ENCODE peak calls at places on chromosome 18, in ten cellular contexts. One of them, this sample, is unnamed.

GRCh38 chr18:23716516-23716915 is 27.3 kb downstream of the LAMA3 start:
- DNase-seq in EL: peak; percentile 87
- DNase-seq in CD8-positive, alpha-beta memory T cell: no peak
- DNase-seq in GM12864: no peak
- DNase-seq in GM06990: no peak
- DNase-seq in mammary epithelial cell: peak; percentile 76
- DNase-seq in WTC11: peak; percentile 30
- DNase-seq in activated CD8-positive, alpha-beta memory T cell treated with anti-CD3 and anti-CD28 coated beads, Interleukin-2, amount 50 U/mL, for 48 hours: no peak
- DNase-seq in left ventricle myocardium inferior: no peak
- DNase-seq in right atrium auricular region: no peak
- DNase-seq in this sample: no peak

GRCh38 chr18:48575658-48576453 is 37.0 kb downstream of the CTIF start:
- DNase-seq in mammary epithelial cell: no peak
- DNase-seq in EL: no peak
- DNase-seq in GM12864: no peak
- DNase-seq in WTC11: no peak
- DNase-seq in right atrium auricular region: no peak
- DNase-seq in GM06990: no peak
- DNase-seq in CD8-positive, alpha-beta memory T cell: no peak
- DNase-seq in activated CD8-positive, alpha-beta memory T cell treated with anti-CD3 and anti-CD28 coated beads, Interleukin-2, amount 50 U/mL, for 48 hours: no peak
- DNase-seq in left ventricle myocardium inferior: no peak
- DNase-seq in this sample: no peak

GRCh38 chr18:12393510-12393909 is 14.2 kb upstream of the PRELID3A start:
- DNase-seq in activated CD8-positive, alpha-beta memory T cell treated with anti-CD3 and anti-CD28 coated beads, Interleukin-2, amount 50 U/mL, for 48 hours: no peak
- DNase-seq in EL: no peak
- DNase-seq in GM12864: no peak
- DNase-seq in mammary epithelial cell: no peak
- DNase-seq in right atrium auricular region: no peak
- DNase-seq in CD8-positive, alpha-beta memory T cell: no peak
- DNase-seq in WTC11: no peak
- DNase-seq in left ventricle myocardium inferior: no peak
- DNase-seq in GM06990: no peak
- DNase-seq in this sample: no peak

GRCh38 chr18:31512203-31512764 is 14.3 kb downstream of the DSG2 start:
- DNase-seq in WTC11: no peak
- DNase-seq in left ventricle myocardium inferior: no peak
- DNase-seq in EL: no peak
- DNase-seq in activated CD8-positive, alpha-beta memory T cell treated with anti-CD3 and anti-CD28 coated beads, Interleukin-2, amount 50 U/mL, for 48 hours: no peak
- DNase-seq in CD8-positive, alpha-beta memory T cell: no peak
- DNase-seq in mammary epithelial cell: peak; percentile 91
- DNase-seq in right atrium auricular region: no peak
- DNase-seq in GM12864: no peak
- DNase-seq in GM06990: no peak
- DNase-seq in this sample: no peak

GRCh38 chr18:35728676-35729075 is 147.1 kb downstream of the GALNT1 start:
- DNase-seq in GM12864: no peak
- DNase-seq in GM06990: no peak
- DNase-seq in WTC11: no peak
- DNase-seq in mammary epithelial cell: peak; percentile 61
- DNase-seq in activated CD8-positive, alpha-beta memory T cell treated with anti-CD3 and anti-CD28 coated beads, Interleukin-2, amount 50 U/mL, for 48 hours: no peak
- DNase-seq in CD8-positive, alpha-beta memory T cell: no peak
- DNase-seq in EL: no peak
- DNase-seq in left ventricle myocardium inferior: no peak
- DNase-seq in right atrium auricular region: no peak
- DNase-seq in this sample: no peak

GRCh38 chr18:62596145-62597005 is 73.5 kb downstream of the ZCCHC2 start:
- DNase-seq in activated CD8-positive, alpha-beta memory T cell treated with anti-CD3 and anti-CD28 coated beads, Interleukin-2, amount 50 U/mL, for 48 hours: peak; percentile 53
- DNase-seq in GM12864: no peak
- DNase-seq in WTC11: peak; percentile 38
- DNase-seq in left ventricle myocardium inferior: peak; percentile 31
- DNase-seq in CD8-positive, alpha-beta memory T cell: no peak
- DNase-seq in mammary epithelial cell: peak; percentile 20
- DNase-seq in EL: peak; percentile 18
- DNase-seq in GM06990: no peak
- DNase-seq in right atrium auricular region: no peak
- DNase-seq in this sample: no peak

GRCh38 chr18:903703-904102 is 968 bp upstream of the ADCYAP1 start:
- DNase-seq in WTC11: peak; percentile 83
- DNase-seq in left ventricle myocardium inferior: peak; percentile 41
- DNase-seq in GM12864: no peak
- DNase-seq in activated CD8-positive, alpha-beta memory T cell treated with anti-CD3 and anti-CD28 coated beads, Interleukin-2, amount 50 U/mL, for 48 hours: peak; percentile 77
- DNase-seq in CD8-positive, alpha-beta memory T cell: no peak
- DNase-seq in mammary epithelial cell: peak; percentile 33
- DNase-seq in GM06990: no peak
- DNase-seq in right atrium auricular region: no peak
- DNase-seq in EL: peak; percentile 31
- DNase-seq in this sample: peak; percentile 80

GRCh38 chr18:35991696-35992095 is 19.2 kb downstream of the RMP24 start:
- DNase-seq in right atrium auricular region: no peak
- DNase-seq in activated CD8-positive, alpha-beta memory T cell treated with anti-CD3 and anti-CD28 coated beads, Interleukin-2, amount 50 U/mL, for 48 hours: no peak
- DNase-seq in GM12864: no peak
- DNase-seq in WTC11: no peak
- DNase-seq in GM06990: no peak
- DNase-seq in mammary epithelial cell: no peak
- DNase-seq in left ventricle myocardium inferior: no peak
- DNase-seq in CD8-positive, alpha-beta memory T cell: no peak
- DNase-seq in EL: no peak
- DNase-seq in this sample: no peak

GRCh38 chr18:48263913-48264506 is 145.2 kb downstream of the ZBTB7C start:
- DNase-seq in mammary epithelial cell: peak; percentile 95
- DNase-seq in CD8-positive, alpha-beta memory T cell: no peak
- DNase-seq in activated CD8-positive, alpha-beta memory T cell treated with anti-CD3 and anti-CD28 coated beads, Interleukin-2, amount 50 U/mL, for 48 hours: no peak
- DNase-seq in left ventricle myocardium inferior: no peak
- DNase-seq in GM12864: no peak
- DNase-seq in WTC11: no peak
- DNase-seq in GM06990: no peak
- DNase-seq in EL: no peak
- DNase-seq in right atrium auricular region: no peak
- DNase-seq in this sample: no peak

GRCh38 chr18:44637210-44638051 is 43.3 kb upstream of the SETBP1 start:
- DNase-seq in mammary epithelial cell: peak; percentile 86
- DNase-seq in WTC11: no peak
- DNase-seq in left ventricle myocardium inferior: no peak
- DNase-seq in GM12864: no peak
- DNase-seq in GM06990: peak; percentile 29
- DNase-seq in right atrium auricular region: no peak
- DNase-seq in EL: peak; percentile 57
- DNase-seq in activated CD8-positive, alpha-beta memory T cell treated with anti-CD3 and anti-CD28 coated beads, Interleukin-2, amount 50 U/mL, for 48 hours: no peak
- DNase-seq in CD8-positive, alpha-beta memory T cell: no peak
- DNase-seq in this sample: no peak

GRCh38 chr18:8706545-8706980 is 1.2 kb downstream of the MTCL1 start:
- DNase-seq in right atrium auricular region: no peak
- DNase-seq in mammary epithelial cell: no peak
- DNase-seq in EL: peak; percentile 35
- DNase-seq in GM06990: no peak
- DNase-seq in left ventricle myocardium inferior: no peak
- DNase-seq in GM12864: no peak
- DNase-seq in WTC11: peak; percentile 21
- DNase-seq in activated CD8-positive, alpha-beta memory T cell treated with anti-CD3 and anti-CD28 coated beads, Interleukin-2, amount 50 U/mL, for 48 hours: peak; percentile 59
- DNase-seq in CD8-positive, alpha-beta memory T cell: no peak
- DNase-seq in this sample: no peak

GRCh38 chr18:36593001-36593400 is 235.8 kb downstream of the TPGS2 start:
- DNase-seq in CD8-positive, alpha-beta memory T cell: no peak
- DNase-seq in GM06990: no peak
- DNase-seq in WTC11: no peak
- DNase-seq in EL: peak; percentile 31
- DNase-seq in GM12864: no peak
- DNase-seq in left ventricle myocardium inferior: no peak
- DNase-seq in activated CD8-positive, alpha-beta memory T cell treated with anti-CD3 and anti-CD28 coated beads, Interleukin-2, amount 50 U/mL, for 48 hours: no peak
- DNase-seq in mammary epithelial cell: peak; percentile 78
- DNase-seq in right atrium auricular region: peak; percentile 47
- DNase-seq in this sample: no peak

GRCh38 chr18:9688036-9688741 is 19.9 kb upstream of the RAB31 start:
- DNase-seq in left ventricle myocardium inferior: no peak
- DNase-seq in EL: no peak
- DNase-seq in mammary epithelial cell: peak; percentile 78
- DNase-seq in CD8-positive, alpha-beta memory T cell: no peak
- DNase-seq in GM12864: no peak
- DNase-seq in right atrium auricular region: no peak
- DNase-seq in activated CD8-positive, alpha-beta memory T cell treated with anti-CD3 and anti-CD28 coated beads, Interleukin-2, amount 50 U/mL, for 48 hours: no peak
- DNase-seq in GM06990: no peak
- DNase-seq in WTC11: no peak
- DNase-seq in this sample: no peak

GRCh38 chr18:58570360-58571064 is 58.4 kb downstream of the ALPK2 start:
- DNase-seq in CD8-positive, alpha-beta memory T cell: no peak
- DNase-seq in activated CD8-positive, alpha-beta memory T cell treated with anti-CD3 and anti-CD28 coated beads, Interleukin-2, amount 50 U/mL, for 48 hours: no peak
- DNase-seq in WTC11: no peak
- DNase-seq in EL: peak; percentile 32
- DNase-seq in GM12864: no peak
- DNase-seq in GM06990: no peak
- DNase-seq in right atrium auricular region: no peak
- DNase-seq in left ventricle myocardium inferior: no peak
- DNase-seq in mammary epithelial cell: peak; percentile 36
- DNase-seq in this sample: no peak

GRCh38 chr18:63040788-63041410 is 278.7 kb downstream of the BCL2 start:
- DNase-seq in GM12864: peak; percentile 43
- DNase-seq in EL: no peak
- DNase-seq in right atrium auricular region: no peak
- DNase-seq in GM06990: peak; percentile 77
- DNase-seq in activated CD8-positive, alpha-beta memory T cell treated with anti-CD3 and anti-CD28 coated beads, Interleukin-2, amount 50 U/mL, for 48 hours: no peak
- DNase-seq in mammary epithelial cell: no peak
- DNase-seq in left ventricle myocardium inferior: no peak
- DNase-seq in CD8-positive, alpha-beta memory T cell: no peak
- DNase-seq in WTC11: no peak
- DNase-seq in this sample: no peak

GRCh38 chr18:30135938-30136337 is 906.6 kb downstream of the DSC3 start:
- DNase-seq in activated CD8-positive, alpha-beta memory T cell treated with anti-CD3 and anti-CD28 coated beads, Interleukin-2, amount 50 U/mL, for 48 hours: no peak
- DNase-seq in WTC11: no peak
- DNase-seq in right atrium auricular region: no peak
- DNase-seq in GM06990: no peak
- DNase-seq in EL: peak; percentile 42
- DNase-seq in CD8-positive, alpha-beta memory T cell: no peak
- DNase-seq in left ventricle myocardium inferior: no peak
- DNase-seq in GM12864: no peak
- DNase-seq in mammary epithelial cell: no peak
- DNase-seq in this sample: no peak

GRCh38 chr18:54127759-54128378 is 96.6 kb downstream of the MBD2 start:
- DNase-seq in CD8-positive, alpha-beta memory T cell: no peak
- DNase-seq in mammary epithelial cell: no peak
- DNase-seq in right atrium auricular region: no peak
- DNase-seq in GM12864: no peak
- DNase-seq in left ventricle myocardium inferior: no peak
- DNase-seq in GM06990: no peak
- DNase-seq in activated CD8-positive, alpha-beta memory T cell treated with anti-CD3 and anti-CD28 coated beads, Interleukin-2, amount 50 U/mL, for 48 hours: no peak
- DNase-seq in WTC11: peak; percentile 58
- DNase-seq in EL: peak; percentile 62
- DNase-seq in this sample: no peak

GRCh38 chr18:12559319-12559718 is 98.6 kb downstream of the SPIRE1 start:
- DNase-seq in CD8-positive, alpha-beta memory T cell: no peak
- DNase-seq in GM06990: no peak
- DNase-seq in right atrium auricular region: no peak
- DNase-seq in mammary epithelial cell: no peak
- DNase-seq in activated CD8-positive, alpha-beta memory T cell treated with anti-CD3 and anti-CD28 coated beads, Interleukin-2, amount 50 U/mL, for 48 hours: no peak
- DNase-seq in GM12864: no peak
- DNase-seq in left ventricle myocardium inferior: no peak
- DNase-seq in EL: no peak
- DNase-seq in WTC11: no peak
- DNase-seq in this sample: no peak

GRCh38 chr18:8816805-8817204 is 111.4 kb downstream of the MTCL1 start:
- DNase-seq in WTC11: no peak
- DNase-seq in EL: peak; percentile 69
- DNase-seq in GM12864: no peak
- DNase-seq in right atrium auricular region: no peak
- DNase-seq in GM06990: no peak
- DNase-seq in activated CD8-positive, alpha-beta memory T cell treated with anti-CD3 and anti-CD28 coated beads, Interleukin-2, amount 50 U/mL, for 48 hours: no peak
- DNase-seq in CD8-positive, alpha-beta memory T cell: no peak
- DNase-seq in mammary epithelial cell: no peak
- DNase-seq in left ventricle myocardium inferior: no peak
- DNase-seq in this sample: no peak

GRCh38 chr18:76252880-76253279 is 242.2 kb downstream of the ZNF516 start:
- DNase-seq in WTC11: peak; percentile 36
- DNase-seq in right atrium auricular region: no peak
- DNase-seq in GM12864: no peak
- DNase-seq in activated CD8-positive, alpha-beta memory T cell treated with anti-CD3 and anti-CD28 coated beads, Interleukin-2, amount 50 U/mL, for 48 hours: no peak
- DNase-seq in EL: no peak
- DNase-seq in GM06990: no peak
- DNase-seq in CD8-positive, alpha-beta memory T cell: no peak
- DNase-seq in left ventricle myocardium inferior: no peak
- DNase-seq in mammary epithelial cell: no peak
- DNase-seq in this sample: no peak

GRCh38 chr18:46010676-46011075 is 43.5 kb upstream of the EPG5 start:
- DNase-seq in activated CD8-positive, alpha-beta memory T cell treated with anti-CD3 and anti-CD28 coated beads, Interleukin-2, amount 50 U/mL, for 48 hours: no peak
- DNase-seq in WTC11: no peak
- DNase-seq in left ventricle myocardium inferior: no peak
- DNase-seq in right atrium auricular region: no peak
- DNase-seq in GM06990: no peak
- DNase-seq in mammary epithelial cell: no peak
- DNase-seq in EL: no peak
- DNase-seq in CD8-positive, alpha-beta memory T cell: no peak
- DNase-seq in GM12864: no peak
- DNase-seq in this sample: no peak

This sample was measured in right cardiac atrium.